ENCODE peak calls at places on chromosomes 3 and 15, in four cellular contexts. Q is HepG2, V is GM12878, W is K562. D is an unnamed sample.

GRCh38 chr3:69370156-69370944 is 15.5 kb downstream of the FRMD4B start:
- DNase-seq in Q (no peak), V (no peak), W (no peak), D (no peak)

GRCh38 chr3:73432021-73432722 is 192.6 kb downstream of the PDZRN3 start:
- DNase-seq in Q (peak), V (no peak), W (peak), D (no peak)

GRCh38 chr3:25872200-25872877 is 82.4 kb downstream of the OXSM start:
- DNase-seq in Q (no peak), V (no peak), W (no peak), D (no peak)

GRCh38 chr3:186413615-186414415 is 51.8 kb upstream of the DGKG start:
- DNase-seq in Q (no peak), V (peak), W (no peak), D (peak)

GRCh38 chr3:184739594-184740505 is 28.0 kb upstream of the MAGEF1 start:
- DNase-seq in Q (no peak), V (no peak), W (no peak), D (no peak)

GRCh38 chr3:196650740-196651311 is 11.3 kb downstream of the NRROS start:
- DNase-seq in Q (peak), V (no peak), W (peak), D (no peak)

GRCh38 chr3:152174876-152175575 is 93.7 kb upstream of the MBNL1 start:
- DNase-seq in Q (no peak), V (no peak), W (no peak), D (no peak)

GRCh38 chr3:123876858-123877257 is 7.3 kb downstream of the MYLK start:
- DNase-seq in Q (peak), V (no peak), W (no peak), D (no peak)

GRCh38 chr15:39232512-39232911 is 348.4 kb upstream of the THBS1 start:
- DNase-seq in Q (no peak), V (no peak), W (no peak), D (no peak)

GRCh38 chr15:58440181-58440910 is 8.6 kb downstream of the LIPC start:
- DNase-seq in Q (peak), V (no peak), W (no peak), D (no peak)

GRCh38 chr3:98784666-98785600 is 21.8 kb downstream of the ST3GAL6 start:
- DNase-seq in Q (peak), V (no peak), W (no peak), D (no peak)

GRCh38 chr3:151859125-151859741 is 14.2 kb upstream of the SUCNR1 start:
- DNase-seq in Q (no peak), V (no peak), W (no peak), D (no peak)

GRCh38 chr15:61227269-61228024 is 1.7 kb downstream of the RORA start:
- DNase-seq in Q (no peak), V (no peak), W (no peak), D (peak)

GRCh38 chr15:89089316-89090230 is 1.3 kb downstream of the ABHD2 start:
- DNase-seq in Q (no peak), V (no peak), W (no peak), D (no peak)

GRCh38 chr3:194156095-194156494 is 20.1 kb downstream of the HES1 start:
- DNase-seq in Q (no peak), V (no peak), W (no peak), D (no peak)

GRCh38 chr3:151935451-151935850 is 62.0 kb downstream of the SUCNR1 start:
- DNase-seq in Q (no peak), V (no peak), W (no peak), D (no peak)

GRCh38 chr3:159764211-159765024 is 224.2 kb upstream of the IL12A start:
- DNase-seq in Q (no peak), V (no peak), W (no peak), D (peak)

GRCh38 chr15:91948001-91948608 is 94.6 kb downstream of the SLCO3A1 start:
- DNase-seq in Q (no peak), V (no peak), W (no peak), D (peak)

GRCh38 chr3:3605181-3605580 is 194.1 kb upstream of the LRRN1 start:
- DNase-seq in Q (no peak), V (no peak), W (no peak), D (no peak)

GRCh38 chr3:129120254-129121004 is 1.2 kb downstream of the RAB43 start:
- DNase-seq in Q (peak), V (peak), W (peak), D (peak)

GRCh38 chr3:84692261-84692660 is 266.5 kb upstream of the CADM2 start:
- DNase-seq in Q (no peak), V (no peak), W (no peak), D (no peak)

GRCh38 chr3:192745150-192745549 is 17.8 kb upstream of the FGF12 start:
- DNase-seq in Q (no peak), V (no peak), W (no peak), D (no peak)

GRCh38 chr3:72839057-72839456 is 9.2 kb downstream of the SHQ1 start:
- DNase-seq in Q (no peak), V (no peak), W (peak), D (no peak)

GRCh38 chr15:22227411-22227810 is 147.1 kb downstream of the OR4M2 start:
- DNase-seq in Q (no peak), V (no peak), W (no peak), D (no peak)

GRCh38 chr3:39137435-39137936 is 15.9 kb downstream of the CSRNP1 start:
- DNase-seq in Q (no peak), V (no peak), W (no peak), D (no peak)

GRCh38 chr3:103699228-103699627 is 1264.4 kb downstream of the ZPLD1 start:
- DNase-seq in Q (no peak), V (no peak), W (no peak), D (no peak)

GRCh38 chr3:119240101-119240581 is 537 bp downstream of the B4GALT4 start:
- DNase-seq in Q (peak), V (no peak), W (peak), D (peak)

GRCh38 chr15:70563561-70564095 is 199.7 kb downstream of the UACA start:
- DNase-seq in Q (no peak), V (no peak), W (no peak), D (no peak)

GRCh38 chr3:126109146-126109859 is 25.4 kb upstream of the SLC41A3 start:
- DNase-seq in Q (no peak), V (no peak), W (no peak), D (no peak)
- TF ChIP-seq ESRRA in Q (no peak), V (no peak), W (no peak), D (no peak)

GRCh38 chr3:178084938-178085816 is 451.1 kb upstream of the KCNMB2 start:
- DNase-seq in Q (peak), V (no peak), W (no peak), D (peak)
- TF ChIP-seq TCF7 in Q (no peak), V (no peak), W (no peak), D (no peak)

GRCh38 chr3:122295286-122295685 is 29.8 kb upstream of the CSTA start:
- DNase-seq in Q (no peak), V (no peak), W (no peak), D (no peak)
- TF ChIP-seq ESRRA in Q (no peak), V (no peak), W (no peak), D (no peak)

DNA sequence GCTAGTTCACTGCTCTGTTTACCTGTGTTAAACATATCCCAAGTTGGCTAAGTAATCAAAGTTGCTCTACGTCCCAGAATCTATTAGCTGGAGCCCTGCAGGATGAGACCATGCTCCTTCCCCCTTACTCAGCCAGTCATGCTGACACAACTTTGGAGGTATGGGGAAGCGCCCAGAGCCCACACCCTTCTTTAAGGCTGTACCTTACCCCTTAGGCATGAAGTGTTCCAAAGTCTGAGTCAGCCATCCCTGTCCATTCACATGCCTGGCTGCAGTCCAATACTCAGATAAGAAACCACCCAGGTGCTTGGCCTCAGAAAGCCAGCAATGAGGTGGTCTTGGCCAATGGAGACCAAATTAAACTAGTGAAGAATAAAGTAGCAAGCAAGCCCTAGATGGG is 221.2 kb downstream of the TPRG1 start:
- DNase-seq in Q (no peak), V (no peak), W (no peak), D (no peak)
- TF ChIP-seq TCF7 in Q (no peak), V (no peak), W (no peak), D (no peak)

DNA sequence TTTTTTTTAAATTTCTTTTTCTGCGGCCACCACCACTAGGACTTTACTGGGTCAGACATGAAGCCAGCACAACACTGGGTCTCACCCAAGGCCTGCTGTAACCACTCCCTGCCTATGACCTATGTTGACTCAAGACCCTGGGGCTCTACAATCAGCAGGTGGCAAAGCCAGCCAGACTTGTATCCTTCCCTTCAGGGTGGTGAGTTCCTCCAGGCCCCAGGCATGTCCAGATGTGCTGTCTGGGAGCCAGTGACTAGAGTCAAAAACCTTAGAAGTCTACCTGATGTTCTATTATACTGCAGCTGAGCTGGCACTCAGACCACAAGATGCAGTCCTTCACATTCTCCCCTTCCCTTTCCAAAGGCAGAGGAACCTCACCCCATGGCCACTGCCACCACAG is 31.6 kb upstream of the CLDN18 start:
- DNase-seq in Q (no peak), V (no peak), W (no peak), D (no peak)
- TF ChIP-seq ESRRA in Q (no peak), V (no peak), W (no peak), D (no peak)

DNA sequence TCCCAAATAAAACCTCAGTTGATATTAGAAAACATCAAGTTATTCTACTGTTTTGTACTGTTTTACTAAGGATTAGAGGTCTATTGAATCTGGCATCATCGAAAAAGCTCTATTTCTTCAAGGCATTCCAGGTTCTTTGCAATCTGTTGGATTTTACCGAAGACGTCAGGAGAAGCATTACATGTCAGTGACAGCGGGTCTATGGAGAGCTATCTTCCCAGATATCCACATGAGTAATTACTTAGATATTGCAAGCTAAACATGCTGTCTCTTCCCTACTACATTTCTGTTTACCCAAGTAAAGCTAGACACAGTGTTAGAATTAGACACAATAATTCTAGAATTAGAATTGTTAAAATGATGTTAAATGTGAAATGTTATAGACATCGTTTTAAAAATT is 10.8 kb upstream of the GOLGA6L2 start:
- DNase-seq in Q (no peak), V (no peak), W (no peak), D (no peak)
- TF ChIP-seq TCF7 in Q (no peak), V (no peak), W (no peak), D (no peak)

D was measured in WTC11.